ENCODE peak calls at places on chromosomes 1 and 21, in nine cellular contexts. W is NCI-H2107; F is EL; K is Peyer's patch; M is activated CD4-positive, CD25-positive, alpha-beta regulatory T cell; N is dermis blood vessel endothelial cell; S is amniotic stem cell; D is body of pancreas; Z is activated T-cell treated with anti-CD3 and anti-CD28 coated beads, Interleukin-2, amount 50 U/mL, for 24 hours. T is an unnamed sample.

GRCh38 chr1:118960567-118961136 is 27.5 kb downstream of the TBX15 start:
- DNase-seq in W (no peak), F (peak), K (peak), M (no peak), N (no peak), S (no peak), D (peak), Z (no peak), T (no peak)

GRCh38 chr1:244444854-244445253 is 6.9 kb downstream of the ADSS2 start:
- DNase-seq in W (peak), F (no peak), K (no peak), M (no peak), N (no peak), S (no peak), D (no peak), Z (no peak), T (no peak)

GRCh38 chr1:6384962-6385672 is 8.4 kb downstream of the ACOT7 start:
- DNase-seq in W (no peak), F (no peak), K (no peak), M (no peak), N (no peak), S (no peak), D (peak), Z (no peak), T (no peak)

GRCh38 chr1:159987186-159987585 is 33.1 kb upstream of the SLAMF9 start:
- DNase-seq in W (no peak), F (no peak), K (no peak), M (no peak), N (no peak), S (no peak), D (no peak), Z (no peak), T (no peak)

GRCh38 chr1:11273595-11274234 is 717 bp downstream of the UBIAD1 start:
- DNase-seq in W (no peak), F (no peak), K (no peak), M (no peak), N (peak), S (no peak), D (no peak), Z (no peak), T (no peak)

GRCh38 chr1:219692981-219693380 is 80.1 kb upstream of the ZC3H11B start:
- DNase-seq in W (no peak), F (peak), K (no peak), M (no peak), N (no peak), S (no peak), D (peak), Z (no peak), T (no peak)

GRCh38 chr1:76799700-76800099 is 67.6 kb upstream of the ST6GALNAC5 start:
- DNase-seq in W (no peak), F (no peak), K (no peak), M (no peak), N (no peak), S (no peak), D (no peak), Z (no peak), T (no peak)

GRCh38 chr21:44294391-44295162 is 5.3 kb upstream of the PFKL start:
- DNase-seq in W (no peak), F (peak), K (no peak), M (no peak), N (peak), S (no peak), D (peak), Z (no peak), T (no peak)

GRCh38 chr1:87642581-87643129 is 314.0 kb downstream of the LMO4 start:
- DNase-seq in W (no peak), F (no peak), K (no peak), M (no peak), N (no peak), S (no peak), D (no peak), Z (no peak), T (no peak)

GRCh38 chr1:6265173-6265572 is 4.3 kb upstream of the GPR153 start:
- DNase-seq in W (no peak), F (no peak), K (no peak), M (no peak), N (no peak), S (no peak), D (no peak), Z (no peak), T (no peak)

GRCh38 chr1:205430631-205431305 is 8.9 kb upstream of the LEMD1 start:
- DNase-seq in W (no peak), F (peak), K (peak), M (no peak), N (peak), S (peak), D (peak), Z (peak), T (peak)

GRCh38 chr21:42580076-42580792 is 66.6 kb downstream of the SLC37A1 start:
- DNase-seq in W (no peak), F (no peak), K (peak), M (no peak), N (no peak), S (no peak), D (no peak), Z (peak), T (no peak)

GRCh38 chr1:101346419-101346818 is 109.6 kb downstream of the S1PR1 start:
- DNase-seq in W (no peak), F (no peak), K (no peak), M (no peak), N (no peak), S (no peak), D (no peak), Z (no peak), T (no peak)

GRCh38 chr1:108643492-108644333 is 17.2 kb downstream of the HENMT1 start:
- DNase-seq in W (peak), F (peak), K (no peak), M (no peak), N (peak), S (peak), D (peak), Z (no peak), T (no peak)

GRCh38 chr1:114286179-114286578 is 132.5 kb upstream of the SYT6 start:
- DNase-seq in W (no peak), F (peak), K (no peak), M (no peak), N (no peak), S (no peak), D (no peak), Z (no peak), T (no peak)

GRCh38 chr1:207827488-207827830 is 75.6 kb downstream of the CD46 start:
- DNase-seq in W (no peak), F (no peak), K (no peak), M (no peak), N (no peak), S (no peak), D (no peak), Z (peak), T (no peak)

GRCh38 chr1:108699375-108700332 is 7.5 kb downstream of the PRPF38B start:
- DNase-seq in W (no peak), F (no peak), K (no peak), M (no peak), N (no peak), S (no peak), D (no peak), Z (no peak), T (no peak)

GRCh38 chr1:224592636-224593579 is 23.2 kb upstream of the CNIH3 start:
- DNase-seq in W (peak), F (peak), K (no peak), M (no peak), N (no peak), S (no peak), D (peak), Z (no peak), T (no peak)

GRCh38 chr1:37020653-37021277 is 13.6 kb downstream of the GRIK3 start:
- DNase-seq in W (no peak), F (no peak), K (no peak), M (no peak), N (peak), S (no peak), D (no peak), Z (no peak), T (no peak)

GRCh38 chr21:41234574-41234973 is 66.6 kb downstream of the BACE2 start:
- DNase-seq in W (no peak), F (no peak), K (no peak), M (no peak), N (no peak), S (no peak), D (no peak), Z (no peak), T (no peak)

GRCh38 chr1:107138767-107139445 is 1.9 kb upstream of the NTNG1 start:
- DNase-seq in W (no peak), F (peak), K (no peak), M (no peak), N (no peak), S (no peak), D (no peak), Z (no peak), T (no peak)